ENCODE peak calls at places on chromosomes 13 and 19, in nine cellular contexts. I is hypothalamus, G is NCI-H510A treated with DMSO at 0.1 percent for 48 hours, W is PC-9, F is fibroblast of lung, O is ascending aorta, H is NCI-H1092 treated with DMSO at 0.1 percent for 48 hours, T is C1 segment of cervical spinal cord, N is putamen. J is an unnamed sample.

GRCh38 chr13:100721885-100722512 is 47.4 kb upstream of the TMTC4 start:
- DNase-seq in I (peak), F (peak), N (peak), T (peak), G (peak), H (peak), W (peak), O (no peak), J (peak)

GRCh38 chr19:48900477-48901452 is 653 bp downstream of the NUCB1 start:
- DNase-seq in N (no peak), G (no peak), F (peak), T (peak), H (no peak), O (no peak), I (no peak), W (no peak), J (no peak)

GRCh38 chr13:98272549-98272948 is 95.5 kb upstream of the RNF113B start:
- DNase-seq in T (no peak), G (no peak), F (no peak), N (no peak), H (no peak), W (no peak), I (no peak), O (no peak), J (no peak)

GRCh38 chr13:65990684-65991083 is 1239.5 kb downstream of the PCDH9 start:
- DNase-seq in T (no peak), F (no peak), H (no peak), W (no peak), N (no peak), G (no peak), O (no peak), I (no peak), J (no peak)

GRCh38 chr19:10420444-10421239 is at the start of gene PDE4A:
- DNase-seq in W (no peak), O (no peak), N (no peak), H (no peak), G (peak), I (peak), T (no peak), F (no peak), J (no peak)

GRCh38 chr13:98071316-98071715 is 71.6 kb upstream of the FARP1 start:
- DNase-seq in T (no peak), N (no peak), F (no peak), W (no peak), O (no peak), G (no peak), H (no peak), I (no peak), J (no peak)

GRCh38 chr13:73411067-73411809 is 352.4 kb downstream of the KLF5 start:
- DNase-seq in O (no peak), W (no peak), H (peak), I (no peak), T (no peak), F (no peak), G (no peak), N (no peak), J (peak)

GRCh38 chr13:63446329-63446728 is 2030.7 kb upstream of the PCDH20 start:
- DNase-seq in N (no peak), T (no peak), G (no peak), H (no peak), F (no peak), O (no peak), I (no peak), W (no peak), J (no peak)

GRCh38 chr19:1408300-1409203 is 1.2 kb downstream of the DAZAP1 start:
- DNase-seq in W (peak), H (peak), O (no peak), G (no peak), I (peak), T (peak), N (no peak), F (peak), J (peak)

GRCh38 chr19:49639401-49640112 is 386 bp downstream of the RRAS start:
- DNase-seq in W (no peak), I (no peak), G (no peak), H (no peak), F (no peak), O (no peak), N (no peak), T (no peak), J (no peak)

GRCh38 chr13:110937511-110938303 is 22.8 kb upstream of the ANKRD10 start:
- DNase-seq in G (no peak), H (no peak), F (no peak), N (peak), O (no peak), T (no peak), I (no peak), W (no peak), J (no peak)

GRCh38 chr13:112067121-112067741 is at the start of gene SOX1:
- DNase-seq in H (no peak), T (no peak), G (no peak), N (no peak), F (no peak), W (no peak), I (peak), O (no peak), J (no peak)

GRCh38 chr19:4140237-4140711 is 13.2 kb upstream of the CREB3L3 start:
- DNase-seq in T (no peak), W (peak), I (no peak), H (peak), N (no peak), G (peak), O (no peak), F (peak), J (peak)

GRCh38 chr13:96473463-96474157 is 383.7 kb downstream of the HS6ST3 start:
- DNase-seq in W (no peak), O (no peak), G (peak), N (peak), I (no peak), F (no peak), T (no peak), H (no peak), J (no peak)

GRCh38 chr13:45445053-45445452 is 19.7 kb upstream of the COG3 start:
- DNase-seq in H (no peak), W (no peak), N (no peak), F (no peak), O (peak), T (no peak), I (no peak), G (no peak), J (no peak)

GRCh38 chr19:45591638-45592005 is 7.0 kb upstream of the OPA3 start:
- DNase-seq in F (no peak), I (no peak), N (no peak), O (no peak), G (no peak), H (no peak), W (no peak), T (no peak), J (no peak)

GRCh38 chr19:19371056-19371455 is 34.4 kb upstream of the GATAD2A start:
- DNase-seq in N (no peak), O (no peak), F (no peak), I (no peak), T (no peak), G (no peak), W (peak), H (no peak), J (peak)

GRCh38 chr13:41788552-41788951 is 172.4 kb downstream of the VWA8 start:
- DNase-seq in T (no peak), H (no peak), O (no peak), N (no peak), W (no peak), F (no peak), I (no peak), G (no peak), J (no peak)

GRCh38 chr19:8148410-8149231 is 771 bp downstream of the FBN3 start:
- DNase-seq in F (no peak), G (peak), I (no peak), W (no peak), N (no peak), H (no peak), O (no peak), T (no peak), J (no peak)

GRCh38 chr13:108959254-108959653 is 329.8 kb downstream of the MYO16 start:
- DNase-seq in N (no peak), I (no peak), W (no peak), F (no peak), G (no peak), O (no peak), T (no peak), H (no peak), J (no peak)

GRCh38 chr13:35617420-35617819 is 140.9 kb upstream of the MAB21L1 start:
- DNase-seq in G (no peak), T (no peak), F (no peak), O (no peak), W (no peak), N (peak), I (no peak), H (no peak), J (no peak)

GRCh38 chr19:19579533-19580361 is 38.7 kb downstream of the PBX4 start:
- DNase-seq in G (no peak), H (no peak), I (no peak), N (no peak), F (no peak), W (no peak), O (no peak), T (no peak), J (no peak)

GRCh38 chr19:35208121-35208520 is 20.4 kb downstream of the FAM187B start:
- DNase-seq in I (no peak), T (no peak), G (no peak), W (no peak), F (no peak), H (no peak), N (no peak), O (no peak), J (no peak)

GRCh38 chr19:47230122-47230920 is 678 bp downstream of the BBC3 start:
- DNase-seq in G (no peak), T (peak), W (peak), I (peak), O (peak), N (no peak), F (peak), H (no peak), J (peak)

GRCh38 chr13:109012115-109012514 is 382.7 kb downstream of the MYO16 start:
- DNase-seq in I (no peak), W (no peak), F (no peak), G (no peak), O (no peak), N (no peak), T (no peak), H (no peak), J (no peak)

GRCh38 chr13:95624020-95624419 is 20.5 kb downstream of the DZIP1 start:
- DNase-seq in H (peak), N (peak), G (peak), I (no peak), O (no peak), W (peak), T (peak), F (peak), J (peak)

GRCh38 chr13:35225582-35225981 is 250.9 kb downstream of the MAB21L1 start:
- DNase-seq in T (no peak), W (no peak), F (no peak), H (no peak), N (no peak), O (no peak), I (no peak), G (no peak), J (no peak)

GRCh38 chr19:58513213-58513693 is 1.5 kb upstream of the SLC27A5 start:
- DNase-seq in O (no peak), I (no peak), H (no peak), N (no peak), G (no peak), T (no peak), W (no peak), F (no peak), J (no peak)

GRCh38 chr13:37985281-37985680 is 115.7 kb upstream of the TRPC4 start:
- DNase-seq in H (no peak), N (no peak), W (no peak), O (no peak), T (no peak), G (no peak), I (no peak), F (no peak), J (no peak)

GRCh38 chr19:32581704-32582164 is 744 bp downstream of the PDCD5 start:
- DNase-seq in F (peak), H (peak), I (peak), T (peak), G (no peak), W (no peak), O (no peak), N (no peak), J (peak)

GRCh38 chr19:9178901-9179300 is at the start of gene OR7D2:
- DNase-seq in G (no peak), N (no peak), T (no peak), O (no peak), I (no peak), H (no peak), W (no peak), F (no peak), J (no peak)

GRCh38 chr13:63942372-63942771 is 2526.7 kb upstream of the PCDH20 start:
- DNase-seq in N (no peak), W (no peak), H (no peak), T (no peak), O (no peak), F (peak), G (no peak), I (no peak), J (no peak)

GRCh38 chr19:39996218-39996810 is 546 bp upstream of the ZNF546 start:
- DNase-seq in O (peak), W (no peak), H (peak), N (peak), G (peak), I (no peak), T (peak), F (peak), J (peak)

GRCh38 chr13:64579331-64579730 is 2650.8 kb downstream of the PCDH9 start:
- DNase-seq in O (no peak), H (no peak), I (no peak), F (no peak), W (no peak), G (no peak), T (no peak), N (no peak), J (no peak)

J was measured in LoVo.